ENCODE peak calls at places on chromosomes 5 and 9, in nine cellular contexts. Y, W, J, G, A, C, M, D and Q are unnamed samples.

GRCh38 chr9:35156781-35157180 is 5.0 kb upstream of the UNC13B start:
- DNase-seq in W (no peak), A (no peak), M (no peak), C (no peak), G (no peak), J (no peak), Y (no peak), D (no peak), Q (no peak)

GRCh38 chr5:74396913-74397606 is 243.5 kb downstream of the ENC1 start:
- DNase-seq in J (no peak), C (no peak), G (no peak), A (no peak), D (no peak), W (no peak), Y (no peak), M (no peak), Q (no peak)

GRCh38 chr9:107615325-107615724 is 125.8 kb upstream of the KLF4 start:
- DNase-seq in Y (no peak), M (no peak), W (no peak), D (no peak), G (no peak), J (no peak), C (no peak), A (peak), Q (no peak)

GRCh38 chr9:109014267-109015025 is 1.1 kb upstream of the CTNNAL1 start:
- DNase-seq in J (no peak), M (no peak), D (no peak), W (no peak), A (peak), C (no peak), G (no peak), Y (no peak), Q (no peak)

GRCh38 chr5:116815081-116815480 is 240.5 kb upstream of the SEMA6A start:
- DNase-seq in C (no peak), J (no peak), W (no peak), Y (no peak), D (no peak), M (no peak), A (no peak), G (no peak), Q (no peak)

GRCh38 chr5:143506881-143507552 is 103.5 kb upstream of the NR3C1 start:
- DNase-seq in Y (no peak), G (no peak), J (no peak), M (no peak), A (peak), W (no peak), C (no peak), D (no peak), Q (no peak)

GRCh38 chr5:57186194-57186593 is 12.3 kb downstream of the GPBP1 start:
- DNase-seq in C (no peak), A (no peak), D (no peak), G (no peak), W (no peak), Y (no peak), J (no peak), M (no peak), Q (no peak)

GRCh38 chr9:34276772-34277171 is 52.3 kb downstream of the KIF24 start:
- DNase-seq in J (no peak), D (no peak), A (peak), M (no peak), G (no peak), Y (no peak), C (no peak), W (no peak), Q (no peak)

GRCh38 chr5:112973036-112973435 is 3.6 kb upstream of the DCP2 start:
- DNase-seq in J (no peak), M (no peak), C (no peak), W (no peak), A (no peak), D (no peak), G (no peak), Y (no peak), Q (no peak)

GRCh38 chr5:149576021-149576420 is 5.3 kb upstream of the ARHGEF37 start:
- DNase-seq in W (no peak), Y (no peak), M (peak), A (no peak), G (no peak), J (no peak), D (no peak), C (no peak), Q (no peak)

GRCh38 chr9:29349050-29349449 is 1775.8 kb upstream of the C9orf72 start:
- DNase-seq in G (no peak), D (no peak), A (no peak), C (no peak), J (no peak), Y (no peak), W (no peak), M (no peak), Q (no peak)

GRCh38 chr9:4857163-4857562 is 64.4 kb downstream of the RCL1 start:
- DNase-seq in D (no peak), M (no peak), Y (no peak), G (no peak), A (peak), C (no peak), J (no peak), W (peak), Q (no peak)

GRCh38 chr5:97801497-97801896 is 618.5 kb upstream of the RIOK2 start:
- DNase-seq in J (no peak), Y (no peak), W (no peak), A (no peak), M (no peak), G (no peak), C (no peak), D (no peak), Q (no peak)